ENCODE peak calls at places on chromosomes 5 and 9, in six cellular contexts. One of them, this sample, is unnamed.

GRCh38 chr9:122379340-122379739 is 8.5 kb downstream of the PTGS1 start:
- DNase-seq in epithelial cell of esophagus: no peak
- DNase-seq in fibroblast of pulmonary artery: no peak
- DNase-seq in tibial artery: no peak
- DNase-seq in fibroblast of the aortic adventitia: no peak
- DNase-seq in left ventricle myocardium inferior: no peak
- DNase-seq in this sample: no peak

GRCh38 chr9:123085916-123086315 is 52.4 kb downstream of the GPR21 start:
- DNase-seq in epithelial cell of esophagus: peak; percentile 65
- DNase-seq in fibroblast of pulmonary artery: no peak
- DNase-seq in tibial artery: no peak
- DNase-seq in fibroblast of the aortic adventitia: no peak
- DNase-seq in left ventricle myocardium inferior: no peak
- DNase-seq in this sample: no peak

GRCh38 chr9:133884907-133885744 is 107.0 kb downstream of the VAV2 start:
- DNase-seq in epithelial cell of esophagus: no peak
- DNase-seq in fibroblast of pulmonary artery: no peak
- DNase-seq in tibial artery: no peak
- DNase-seq in fibroblast of the aortic adventitia: no peak
- DNase-seq in left ventricle myocardium inferior: no peak
- DNase-seq in this sample: no peak

GRCh38 chr9:113958556-113958955 is 82.4 kb downstream of the ZNF618 start:
- DNase-seq in epithelial cell of esophagus: no peak
- DNase-seq in fibroblast of pulmonary artery: no peak
- DNase-seq in tibial artery: no peak
- DNase-seq in fibroblast of the aortic adventitia: no peak
- DNase-seq in left ventricle myocardium inferior: no peak
- DNase-seq in this sample: no peak

GRCh38 chr5:168553377-168554130 is 24.4 kb downstream of the FBLL1 start:
- DNase-seq in epithelial cell of esophagus: no peak
- DNase-seq in fibroblast of pulmonary artery: no peak
- DNase-seq in tibial artery: no peak
- DNase-seq in fibroblast of the aortic adventitia: no peak
- DNase-seq in left ventricle myocardium inferior: no peak
- DNase-seq in this sample: no peak

GRCh38 chr5:6115866-6116265 is 262.5 kb downstream of the MED10 start:
- DNase-seq in epithelial cell of esophagus: no peak
- DNase-seq in fibroblast of pulmonary artery: no peak
- DNase-seq in tibial artery: no peak
- DNase-seq in fibroblast of the aortic adventitia: no peak
- DNase-seq in left ventricle myocardium inferior: no peak
- DNase-seq in this sample: no peak

GRCh38 chr9:124217839-124218437 is 39.8 kb upstream of the NEK6 start:
- DNase-seq in epithelial cell of esophagus: no peak
- DNase-seq in fibroblast of pulmonary artery: no peak
- DNase-seq in tibial artery: no peak
- DNase-seq in fibroblast of the aortic adventitia: no peak
- DNase-seq in left ventricle myocardium inferior: no peak
- DNase-seq in this sample: no peak

GRCh38 chr5:60335913-60336312 is 364.1 kb downstream of the DEPDC1B start:
- DNase-seq in epithelial cell of esophagus: no peak
- DNase-seq in fibroblast of pulmonary artery: no peak
- DNase-seq in tibial artery: no peak
- DNase-seq in fibroblast of the aortic adventitia: no peak
- DNase-seq in left ventricle myocardium inferior: no peak
- DNase-seq in this sample: no peak

GRCh38 chr9:127417130-127418036 is 6.8 kb upstream of the ZNF79 start:
- DNase-seq in epithelial cell of esophagus: peak; percentile 94
- DNase-seq in fibroblast of pulmonary artery: peak; percentile 24
- DNase-seq in tibial artery: no peak
- DNase-seq in fibroblast of the aortic adventitia: peak; percentile 29
- DNase-seq in left ventricle myocardium inferior: no peak
- DNase-seq in this sample: peak; percentile 20

GRCh38 chr5:159469496-159470370 is 139.4 kb upstream of the IL12B start:
- DNase-seq in epithelial cell of esophagus: no peak
- DNase-seq in fibroblast of pulmonary artery: no peak
- DNase-seq in tibial artery: no peak
- DNase-seq in fibroblast of the aortic adventitia: no peak
- DNase-seq in left ventricle myocardium inferior: no peak
- DNase-seq in this sample: no peak

GRCh38 chr5:31962928-31963327 is 211.2 kb downstream of the GOLPH3 start:
- DNase-seq in epithelial cell of esophagus: peak; percentile 40
- DNase-seq in fibroblast of pulmonary artery: no peak
- DNase-seq in tibial artery: no peak
- DNase-seq in fibroblast of the aortic adventitia: no peak
- DNase-seq in left ventricle myocardium inferior: no peak
- DNase-seq in this sample: no peak

GRCh38 chr9:88852794-88853193 is 138.5 kb upstream of the S1PR3 start:
- DNase-seq in epithelial cell of esophagus: peak; percentile 84
- DNase-seq in fibroblast of pulmonary artery: peak; percentile 84
- DNase-seq in tibial artery: no peak
- DNase-seq in fibroblast of the aortic adventitia: peak; percentile 82
- DNase-seq in left ventricle myocardium inferior: peak; percentile 27
- DNase-seq in this sample: peak; percentile 80

GRCh38 chr5:3179220-3179619 is 416.4 kb upstream of the IRX1 start:
- DNase-seq in epithelial cell of esophagus: no peak
- DNase-seq in fibroblast of pulmonary artery: no peak
- DNase-seq in tibial artery: no peak
- DNase-seq in fibroblast of the aortic adventitia: no peak
- DNase-seq in left ventricle myocardium inferior: no peak
- DNase-seq in this sample: no peak

GRCh38 chr5:179509239-179509638 is 41.1 kb upstream of the RUFY1 start:
- DNase-seq in epithelial cell of esophagus: no peak
- DNase-seq in fibroblast of pulmonary artery: no peak
- DNase-seq in tibial artery: no peak
- DNase-seq in fibroblast of the aortic adventitia: no peak
- DNase-seq in left ventricle myocardium inferior: no peak
- DNase-seq in this sample: no peak

GRCh38 chr5:32115985-32116384 is 58.1 kb downstream of the GOLPH3 start:
- DNase-seq in epithelial cell of esophagus: no peak
- DNase-seq in fibroblast of pulmonary artery: no peak
- DNase-seq in tibial artery: no peak
- DNase-seq in fibroblast of the aortic adventitia: no peak
- DNase-seq in left ventricle myocardium inferior: no peak
- DNase-seq in this sample: no peak

GRCh38 chr9:23850242-23851023 is 24.4 kb upstream of the ELAVL2 start:
- DNase-seq in epithelial cell of esophagus: peak; percentile 24
- DNase-seq in fibroblast of pulmonary artery: no peak
- DNase-seq in tibial artery: no peak
- DNase-seq in fibroblast of the aortic adventitia: no peak
- DNase-seq in left ventricle myocardium inferior: no peak
- DNase-seq in this sample: no peak

GRCh38 chr5:18850159-18850558 is 1137.8 kb downstream of the CDH18 start:
- DNase-seq in epithelial cell of esophagus: no peak
- DNase-seq in fibroblast of pulmonary artery: no peak
- DNase-seq in tibial artery: no peak
- DNase-seq in fibroblast of the aortic adventitia: no peak
- DNase-seq in left ventricle myocardium inferior: no peak
- DNase-seq in this sample: no peak

GRCh38 chr9:121650220-121651013 is 1.0 kb upstream of the DAB2IP start:
- DNase-seq in epithelial cell of esophagus: peak; percentile 52
- DNase-seq in fibroblast of pulmonary artery: peak; percentile 17
- DNase-seq in tibial artery: no peak
- DNase-seq in fibroblast of the aortic adventitia: no peak
- DNase-seq in left ventricle myocardium inferior: peak; percentile 56
- DNase-seq in this sample: no peak

GRCh38 chr5:72447751-72448150 is 59.5 kb downstream of the ZNF366 start:
- DNase-seq in epithelial cell of esophagus: no peak
- DNase-seq in fibroblast of pulmonary artery: no peak
- DNase-seq in tibial artery: no peak
- DNase-seq in fibroblast of the aortic adventitia: no peak
- DNase-seq in left ventricle myocardium inferior: no peak
- DNase-seq in this sample: no peak

GRCh38 chr5:73960023-73960422 is 334.0 kb downstream of the ARHGEF28 start:
- DNase-seq in epithelial cell of esophagus: no peak
- DNase-seq in fibroblast of pulmonary artery: no peak
- DNase-seq in tibial artery: no peak
- DNase-seq in fibroblast of the aortic adventitia: no peak
- DNase-seq in left ventricle myocardium inferior: no peak
- DNase-seq in this sample: no peak

GRCh38 chr5:127758884-127759283 is 55.7 kb downstream of the CCDC192 start:
- DNase-seq in epithelial cell of esophagus: no peak
- DNase-seq in fibroblast of pulmonary artery: peak; percentile 49
- DNase-seq in tibial artery: no peak
- DNase-seq in fibroblast of the aortic adventitia: peak; percentile 58
- DNase-seq in left ventricle myocardium inferior: no peak
- DNase-seq in this sample: peak; percentile 32

GRCh38 chr5:78483809-78484521 is 123.5 kb downstream of the SCAMP1 start:
- DNase-seq in epithelial cell of esophagus: peak; percentile 49
- DNase-seq in fibroblast of pulmonary artery: peak; percentile 86
- DNase-seq in tibial artery: no peak
- DNase-seq in fibroblast of the aortic adventitia: peak; percentile 74
- DNase-seq in left ventricle myocardium inferior: no peak
- DNase-seq in this sample: peak; percentile 78

GRCh38 chr5:112995764-112996618 is 19.4 kb downstream of the DCP2 start:
- DNase-seq in epithelial cell of esophagus: peak; percentile 72
- DNase-seq in fibroblast of pulmonary artery: peak; percentile 81
- DNase-seq in tibial artery: peak; percentile 75
- DNase-seq in fibroblast of the aortic adventitia: peak; percentile 82
- DNase-seq in left ventricle myocardium inferior: peak; percentile 55
- DNase-seq in this sample: peak; percentile 80

GRCh38 chr9:30800421-30800820 is 1584.0 kb upstream of the ACO1 start:
- DNase-seq in epithelial cell of esophagus: no peak
- DNase-seq in fibroblast of pulmonary artery: no peak
- DNase-seq in tibial artery: no peak
- DNase-seq in fibroblast of the aortic adventitia: no peak
- DNase-seq in left ventricle myocardium inferior: no peak
- DNase-seq in this sample: no peak

GRCh38 chr9:30799527-30800101 is 1584.8 kb upstream of the ACO1 start:
- DNase-seq in epithelial cell of esophagus: no peak
- DNase-seq in fibroblast of pulmonary artery: no peak
- DNase-seq in tibial artery: no peak
- DNase-seq in fibroblast of the aortic adventitia: no peak
- DNase-seq in left ventricle myocardium inferior: no peak
- DNase-seq in this sample: no peak

DNA sequence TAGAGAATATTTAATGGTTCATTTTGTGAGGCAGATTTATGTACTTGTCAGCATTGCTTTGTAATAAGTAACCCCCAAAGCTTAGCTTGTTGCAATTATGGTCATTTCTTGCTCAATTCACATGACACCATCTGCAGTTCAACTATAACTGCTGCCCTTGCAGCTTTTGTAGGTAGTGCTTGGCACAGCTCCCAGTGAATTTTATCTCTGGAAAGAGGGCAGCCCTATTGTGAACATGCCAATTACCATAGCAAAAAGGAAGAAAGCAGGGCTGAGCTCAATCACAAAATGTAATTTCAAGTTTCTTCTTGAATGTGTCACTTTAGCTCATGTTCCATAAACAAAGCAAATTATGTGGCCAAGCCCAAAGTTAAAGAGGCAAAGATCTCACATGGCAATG is 1587.6 kb upstream of the ACO1 start:
- DNase-seq in epithelial cell of esophagus: peak; percentile 48
- DNase-seq in fibroblast of pulmonary artery: peak; percentile 11
- DNase-seq in tibial artery: no peak
- DNase-seq in fibroblast of the aortic adventitia: no peak
- DNase-seq in left ventricle myocardium inferior: no peak
- DNase-seq in this sample: peak; percentile 7
- H3K4me3 ChIP-seq in epithelial cell of esophagus: no peak overlapping the region
- H3K4me3 ChIP-seq in fibroblast of pulmonary artery: no peak overlapping the region
- H3K4me3 ChIP-seq in tibial artery: no peak overlapping the region
- H3K4me3 ChIP-seq in fibroblast of the aortic adventitia: no peak overlapping the region
- H3K4me3 ChIP-seq in left ventricle myocardium inferior: no peak overlapping the region
- H3K4me3 ChIP-seq in this sample: no peak overlapping the region

GRCh38 chr9:2466703-2467102 is 154.9 kb upstream of the VLDLR start:
- DNase-seq in epithelial cell of esophagus: no peak
- DNase-seq in fibroblast of pulmonary artery: no peak
- DNase-seq in tibial artery: no peak
- DNase-seq in fibroblast of the aortic adventitia: no peak
- DNase-seq in left ventricle myocardium inferior: no peak
- DNase-seq in this sample: no peak

GRCh38 chr9:2465921-2466460 is 155.6 kb upstream of the VLDLR start:
- DNase-seq in epithelial cell of esophagus: peak; percentile 77
- DNase-seq in fibroblast of pulmonary artery: no peak
- DNase-seq in tibial artery: no peak
- DNase-seq in fibroblast of the aortic adventitia: no peak
- DNase-seq in left ventricle myocardium inferior: no peak
- DNase-seq in this sample: no peak

GRCh38 chr9:2473691-2474090 is 147.9 kb upstream of the VLDLR start:
- DNase-seq in epithelial cell of esophagus: no peak
- DNase-seq in fibroblast of pulmonary artery: no peak
- DNase-seq in tibial artery: no peak
- DNase-seq in fibroblast of the aortic adventitia: no peak
- DNase-seq in left ventricle myocardium inferior: no peak
- DNase-seq in this sample: no peak

GRCh38 chr9:2465516-2465915 is 156.1 kb upstream of the VLDLR start:
- DNase-seq in epithelial cell of esophagus: no peak
- DNase-seq in fibroblast of pulmonary artery: no peak
- DNase-seq in tibial artery: no peak
- DNase-seq in fibroblast of the aortic adventitia: no peak
- DNase-seq in left ventricle myocardium inferior: no peak
- DNase-seq in this sample: no peak

GRCh38 chr9:2469681-2470141 is 151.9 kb upstream of the VLDLR start:
- DNase-seq in epithelial cell of esophagus: peak; percentile 25
- DNase-seq in fibroblast of pulmonary artery: peak; percentile 47
- DNase-seq in tibial artery: no peak
- DNase-seq in fibroblast of the aortic adventitia: peak; percentile 51
- DNase-seq in left ventricle myocardium inferior: peak; percentile 41
- DNase-seq in this sample: peak; percentile 45
- TF ChIP-seq CTCF in epithelial cell of esophagus: no peak
- TF ChIP-seq CTCF in fibroblast of pulmonary artery: no peak
- TF ChIP-seq CTCF in tibial artery: no peak
- TF ChIP-seq CTCF in fibroblast of the aortic adventitia: peak; percentile 13
- TF ChIP-seq CTCF in left ventricle myocardium inferior: no peak
- TF ChIP-seq CTCF in this sample: no peak

DNA sequence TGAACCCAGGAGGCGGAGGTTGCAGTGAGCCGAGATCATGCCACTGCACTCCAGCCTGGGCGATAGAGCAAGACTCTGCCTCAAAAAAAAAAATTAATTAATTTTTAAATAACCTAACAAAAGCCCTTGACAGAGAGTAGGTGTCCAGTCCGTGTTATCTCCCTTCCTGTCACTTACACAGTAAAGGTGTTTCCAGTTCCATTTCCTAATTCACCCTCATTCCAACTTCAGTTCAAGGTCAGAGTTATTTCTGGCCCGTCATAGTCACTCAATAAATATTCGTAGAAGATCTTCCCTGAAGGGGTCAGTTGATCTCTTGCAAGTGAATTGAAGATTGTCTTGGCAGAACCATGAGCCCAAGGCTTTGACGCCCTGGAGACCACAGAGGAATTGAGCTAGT is 16.4 kb upstream of the ERGIC1 start:
- DNase-seq in epithelial cell of esophagus: no peak
- DNase-seq in fibroblast of pulmonary artery: no peak
- DNase-seq in tibial artery: no peak
- DNase-seq in fibroblast of the aortic adventitia: no peak
- DNase-seq in left ventricle myocardium inferior: no peak
- DNase-seq in this sample: no peak
- H3K4me3 ChIP-seq in epithelial cell of esophagus: no peak overlapping the region
- H3K4me3 ChIP-seq in fibroblast of pulmonary artery: no peak overlapping the region
- H3K4me3 ChIP-seq in tibial artery: no peak overlapping the region
- H3K4me3 ChIP-seq in fibroblast of the aortic adventitia: no peak overlapping the region
- H3K4me3 ChIP-seq in left ventricle myocardium inferior: no peak overlapping the region
- H3K4me3 ChIP-seq in this sample: no peak overlapping the region

DNA sequence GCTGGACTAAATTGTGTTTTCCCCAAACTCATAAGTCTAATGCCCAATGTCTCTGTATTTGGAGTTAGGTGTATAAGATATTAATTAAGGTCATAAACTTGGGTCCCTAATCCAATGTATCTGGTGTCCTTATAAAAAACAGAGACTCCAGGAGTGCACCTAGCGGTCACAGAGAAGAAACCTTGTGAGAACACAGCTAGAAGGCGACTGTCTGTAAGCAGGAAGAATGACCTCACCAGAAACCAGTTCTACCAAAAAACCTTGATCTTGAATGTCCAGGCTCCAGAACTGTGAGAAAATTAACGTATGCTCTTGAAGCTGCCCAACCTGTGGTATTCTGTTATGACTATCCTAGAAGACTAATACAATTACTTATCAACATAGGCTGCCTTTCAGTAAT is 591.7 kb upstream of the PTPRD start:
- DNase-seq in epithelial cell of esophagus: peak; percentile 23
- DNase-seq in fibroblast of pulmonary artery: no peak
- DNase-seq in tibial artery: no peak
- DNase-seq in fibroblast of the aortic adventitia: no peak
- DNase-seq in left ventricle myocardium inferior: no peak
- DNase-seq in this sample: no peak
- TF ChIP-seq CTCF in epithelial cell of esophagus: no peak
- TF ChIP-seq CTCF in fibroblast of pulmonary artery: no peak
- TF ChIP-seq CTCF in tibial artery: no peak
- TF ChIP-seq CTCF in fibroblast of the aortic adventitia: no peak
- TF ChIP-seq CTCF in left ventricle myocardium inferior: no peak
- TF ChIP-seq CTCF in this sample: no peak

This sample was measured in cardiac fibroblast.